ENCODE peak calls at places on chromosomes 1 and 21, in four cellular contexts. One of them, this sample, is unnamed.

GRCh38 chr1:31222176-31222575 is 17.5 kb downstream of the NKAIN1 start:
- DNase-seq in left ventricle myocardium superior: no peak
- DNase-seq in activated CD4-positive, alpha-beta T cell treated with anti-CD3 and anti-CD28 coated beads for 48 hours: no peak
- DNase-seq in heart left ventricle: no peak
- DNase-seq in this sample: no peak

GRCh38 chr1:52590275-52590674 is 11.9 kb upstream of the GPX7 start:
- DNase-seq in heart left ventricle: no peak
- DNase-seq in left ventricle myocardium superior: no peak
- DNase-seq in activated CD4-positive, alpha-beta T cell treated with anti-CD3 and anti-CD28 coated beads for 48 hours: no peak
- DNase-seq in this sample: no peak

GRCh38 chr1:183034682-183035081 is 11.5 kb downstream of the LAMC1 start:
- DNase-seq in activated CD4-positive, alpha-beta T cell treated with anti-CD3 and anti-CD28 coated beads for 48 hours: no peak
- DNase-seq in heart left ventricle: no peak
- DNase-seq in left ventricle myocardium superior: no peak
- DNase-seq in this sample: no peak

GRCh38 chr1:154405762-154406571 is 824 bp downstream of the IL6R start:
- DNase-seq in activated CD4-positive, alpha-beta T cell treated with anti-CD3 and anti-CD28 coated beads for 48 hours: peak
- DNase-seq in heart left ventricle: peak
- DNase-seq in left ventricle myocardium superior: peak
- DNase-seq in this sample: no peak

GRCh38 chr1:185719021-185719420 is 15.2 kb upstream of the HMCN1 start:
- DNase-seq in left ventricle myocardium superior: no peak
- DNase-seq in heart left ventricle: peak
- DNase-seq in activated CD4-positive, alpha-beta T cell treated with anti-CD3 and anti-CD28 coated beads for 48 hours: no peak
- DNase-seq in this sample: peak

GRCh38 chr21:18245493-18245967 is 897 bp downstream of the CHODL start:
- DNase-seq in left ventricle myocardium superior: peak
- DNase-seq in activated CD4-positive, alpha-beta T cell treated with anti-CD3 and anti-CD28 coated beads for 48 hours: no peak
- DNase-seq in heart left ventricle: peak
- DNase-seq in this sample: no peak

GRCh38 chr21:34336756-34337391 is 26.9 kb upstream of the KCNE2 start:
- DNase-seq in activated CD4-positive, alpha-beta T cell treated with anti-CD3 and anti-CD28 coated beads for 48 hours: no peak
- DNase-seq in left ventricle myocardium superior: no peak
- DNase-seq in heart left ventricle: no peak
- DNase-seq in this sample: no peak

GRCh38 chr1:152252157-152252556 is 28.2 kb upstream of the HRNR start:
- DNase-seq in activated CD4-positive, alpha-beta T cell treated with anti-CD3 and anti-CD28 coated beads for 48 hours: no peak
- DNase-seq in left ventricle myocardium superior: no peak
- DNase-seq in heart left ventricle: no peak
- DNase-seq in this sample: no peak

GRCh38 chr1:103218821-103219220 is 110.5 kb upstream of the COL11A1 start:
- DNase-seq in activated CD4-positive, alpha-beta T cell treated with anti-CD3 and anti-CD28 coated beads for 48 hours: no peak
- DNase-seq in heart left ventricle: no peak
- DNase-seq in left ventricle myocardium superior: no peak
- DNase-seq in this sample: no peak

GRCh38 chr1:12447301-12447700 is 170.7 kb downstream of the DHRS3 start:
- DNase-seq in activated CD4-positive, alpha-beta T cell treated with anti-CD3 and anti-CD28 coated beads for 48 hours: no peak
- DNase-seq in left ventricle myocardium superior: no peak
- DNase-seq in heart left ventricle: no peak
- DNase-seq in this sample: no peak

GRCh38 chr1:175192111-175192629 is 406 bp downstream of the KIAA0040 start:
- DNase-seq in activated CD4-positive, alpha-beta T cell treated with anti-CD3 and anti-CD28 coated beads for 48 hours: peak
- DNase-seq in left ventricle myocardium superior: peak
- DNase-seq in heart left ventricle: peak
- DNase-seq in this sample: no peak

GRCh38 chr1:53949023-53949611 is 3.0 kb downstream of the LRRC42 start:
- DNase-seq in heart left ventricle: no peak
- DNase-seq in left ventricle myocardium superior: no peak
- DNase-seq in activated CD4-positive, alpha-beta T cell treated with anti-CD3 and anti-CD28 coated beads for 48 hours: peak
- DNase-seq in this sample: peak

GRCh38 chr1:205597691-205598314 is 34.0 kb downstream of the ELK4 start:
- DNase-seq in heart left ventricle: peak
- DNase-seq in left ventricle myocardium superior: peak
- DNase-seq in activated CD4-positive, alpha-beta T cell treated with anti-CD3 and anti-CD28 coated beads for 48 hours: no peak
- DNase-seq in this sample: no peak

GRCh38 chr1:18217398-18218043 is 109.9 kb downstream of the IGSF21 start:
- DNase-seq in activated CD4-positive, alpha-beta T cell treated with anti-CD3 and anti-CD28 coated beads for 48 hours: peak
- DNase-seq in heart left ventricle: peak
- DNase-seq in left ventricle myocardium superior: no peak
- DNase-seq in this sample: peak

GRCh38 chr1:18400347-18401102 is 80.2 kb upstream of the KLHDC7A start:
- DNase-seq in heart left ventricle: no peak
- DNase-seq in left ventricle myocardium superior: no peak
- DNase-seq in activated CD4-positive, alpha-beta T cell treated with anti-CD3 and anti-CD28 coated beads for 48 hours: no peak
- DNase-seq in this sample: no peak

GRCh38 chr1:193406901-193407300 is 220.5 kb upstream of the B3GALT2 start:
- DNase-seq in activated CD4-positive, alpha-beta T cell treated with anti-CD3 and anti-CD28 coated beads for 48 hours: no peak
- DNase-seq in left ventricle myocardium superior: no peak
- DNase-seq in heart left ventricle: no peak
- DNase-seq in this sample: peak

GRCh38 chr21:46244602-46245001 is 16.0 kb upstream of the LSS start:
- DNase-seq in left ventricle myocardium superior: no peak
- DNase-seq in activated CD4-positive, alpha-beta T cell treated with anti-CD3 and anti-CD28 coated beads for 48 hours: no peak
- DNase-seq in heart left ventricle: no peak
- DNase-seq in this sample: no peak

GRCh38 chr1:209485167-209485566 is 98.3 kb upstream of the CAMK1G start:
- DNase-seq in heart left ventricle: peak
- DNase-seq in left ventricle myocardium superior: no peak
- DNase-seq in activated CD4-positive, alpha-beta T cell treated with anti-CD3 and anti-CD28 coated beads for 48 hours: no peak
- DNase-seq in this sample: peak

GRCh38 chr1:225498539-225499135 is 70.8 kb upstream of the LBR start:
- DNase-seq in left ventricle myocardium superior: no peak
- DNase-seq in activated CD4-positive, alpha-beta T cell treated with anti-CD3 and anti-CD28 coated beads for 48 hours: no peak
- DNase-seq in heart left ventricle: no peak
- DNase-seq in this sample: no peak

GRCh38 chr1:208652300-208653160 is 408.3 kb upstream of the PLXNA2 start:
- DNase-seq in left ventricle myocardium superior: no peak
- DNase-seq in heart left ventricle: peak
- DNase-seq in activated CD4-positive, alpha-beta T cell treated with anti-CD3 and anti-CD28 coated beads for 48 hours: peak
- DNase-seq in this sample: peak

GRCh38 chr1:85496881-85497582 is 32.1 kb upstream of the DDAH1 start:
- DNase-seq in left ventricle myocardium superior: no peak
- DNase-seq in heart left ventricle: no peak
- DNase-seq in activated CD4-positive, alpha-beta T cell treated with anti-CD3 and anti-CD28 coated beads for 48 hours: no peak
- DNase-seq in this sample: no peak

GRCh38 chr1:187654635-187655034 is 825.9 kb downstream of the PLA2G4A start:
- DNase-seq in heart left ventricle: no peak
- DNase-seq in activated CD4-positive, alpha-beta T cell treated with anti-CD3 and anti-CD28 coated beads for 48 hours: no peak
- DNase-seq in left ventricle myocardium superior: no peak
- DNase-seq in this sample: no peak

GRCh38 chr21:44534688-44535087 is 5.3 kb downstream of the KRTAP10-1 start:
- DNase-seq in activated CD4-positive, alpha-beta T cell treated with anti-CD3 and anti-CD28 coated beads for 48 hours: no peak
- DNase-seq in heart left ventricle: no peak
- DNase-seq in left ventricle myocardium superior: no peak
- DNase-seq in this sample: no peak

GRCh38 chr1:86085741-86086411 is 70.7 kb downstream of the COL24A1 start:
- DNase-seq in left ventricle myocardium superior: no peak
- DNase-seq in heart left ventricle: no peak
- DNase-seq in activated CD4-positive, alpha-beta T cell treated with anti-CD3 and anti-CD28 coated beads for 48 hours: no peak
- DNase-seq in this sample: no peak

GRCh38 chr21:43864313-43864805 is 664 bp upstream of the AGPAT3 start:
- DNase-seq in heart left ventricle: peak
- DNase-seq in activated CD4-positive, alpha-beta T cell treated with anti-CD3 and anti-CD28 coated beads for 48 hours: peak
- DNase-seq in left ventricle myocardium superior: peak
- DNase-seq in this sample: no peak

GRCh38 chr1:15760520-15761211 is 2.1 kb downstream of the FBLIM1 start:
- DNase-seq in left ventricle myocardium superior: peak
- DNase-seq in activated CD4-positive, alpha-beta T cell treated with anti-CD3 and anti-CD28 coated beads for 48 hours: no peak
- DNase-seq in heart left ventricle: peak
- DNase-seq in this sample: peak

GRCh38 chr1:73781257-73781656 is 416.7 kb downstream of the LRRIQ3 start:
- DNase-seq in activated CD4-positive, alpha-beta T cell treated with anti-CD3 and anti-CD28 coated beads for 48 hours: no peak
- DNase-seq in heart left ventricle: no peak
- DNase-seq in left ventricle myocardium superior: no peak
- DNase-seq in this sample: no peak

GRCh38 chr1:167374014-167374413 is 144.3 kb downstream of the CD247 start:
- DNase-seq in heart left ventricle: no peak
- DNase-seq in left ventricle myocardium superior: no peak
- DNase-seq in activated CD4-positive, alpha-beta T cell treated with anti-CD3 and anti-CD28 coated beads for 48 hours: no peak
- DNase-seq in this sample: no peak

GRCh38 chr1:156608036-156608674 is 6.9 kb upstream of the GPATCH4 start:
- DNase-seq in heart left ventricle: peak
- DNase-seq in activated CD4-positive, alpha-beta T cell treated with anti-CD3 and anti-CD28 coated beads for 48 hours: peak
- DNase-seq in left ventricle myocardium superior: no peak
- DNase-seq in this sample: peak

GRCh38 chr1:51236548-51237312 is 657 bp downstream of the RNF11 start:
- DNase-seq in activated CD4-positive, alpha-beta T cell treated with anti-CD3 and anti-CD28 coated beads for 48 hours: peak
- DNase-seq in left ventricle myocardium superior: peak
- DNase-seq in heart left ventricle: peak
- DNase-seq in this sample: peak

GRCh38 chr1:17551755-17552234 is 12.3 kb downstream of the ARHGEF10L start:
- DNase-seq in left ventricle myocardium superior: peak
- DNase-seq in activated CD4-positive, alpha-beta T cell treated with anti-CD3 and anti-CD28 coated beads for 48 hours: no peak
- DNase-seq in heart left ventricle: no peak
- DNase-seq in this sample: no peak

GRCh38 chr1:221887091-221887746 is 145.3 kb upstream of the DUSP10 start:
- DNase-seq in heart left ventricle: peak
- DNase-seq in left ventricle myocardium superior: peak
- DNase-seq in activated CD4-positive, alpha-beta T cell treated with anti-CD3 and anti-CD28 coated beads for 48 hours: no peak
- DNase-seq in this sample: peak

GRCh38 chr1:97781762-97782337 is 139.0 kb downstream of the DPYD start:
- DNase-seq in left ventricle myocardium superior: no peak
- DNase-seq in heart left ventricle: no peak
- DNase-seq in activated CD4-positive, alpha-beta T cell treated with anti-CD3 and anti-CD28 coated beads for 48 hours: no peak
- DNase-seq in this sample: no peak